ENCODE peak calls at places on chromosomes 1 and 21, in five cellular contexts. D is right atrium auricular region; Y is neural progenitor cell; I is heart left ventricle; L is CD8-positive, alpha-beta memory T cell. S is an unnamed sample.
A peak's percentile ranks its signal among the peaks of the same experiment; 100 is the strongest.

GRCh38 chr1:172932981-172933380 is 117.8 kb downstream of the TNFSF18 start:
- DNase-seq in D (no peak), L (no peak), Y (no peak), I (no peak), S (no peak)

GRCh38 chr1:8848663-8849386 is 29.7 kb downstream of the ENO1 start:
- DNase-seq in D (peak; percentile 91), Y (peak; percentile 96), I (peak; percentile 95), L (peak; percentile 56), S (peak; percentile 90)

GRCh38 chr1:209202826-209203439 is 380.6 kb upstream of the CAMK1G start:
- DNase-seq in I (no peak), Y (peak; percentile 66), L (no peak), D (no peak), S (no peak)

GRCh38 chr1:177490240-177490639 is 319.5 kb downstream of the BRINP2 start:
- DNase-seq in I (no peak), Y (no peak), L (no peak), D (no peak), S (no peak)

GRCh38 chr1:243495442-243496172 is 239.8 kb downstream of the SDCCAG8 start:
- DNase-seq in Y (no peak), I (peak; percentile 51), L (no peak), D (no peak), S (no peak)

GRCh38 chr1:29749546-29749945 is 513.2 kb downstream of the PTPRU start:
- DNase-seq in L (no peak), Y (no peak), I (no peak), D (no peak), S (no peak)

GRCh38 chr1:23452011-23452411 is 27.5 kb upstream of the TCEA3 start:
- DNase-seq in L (peak; percentile 70), D (no peak), I (no peak), Y (no peak), S (peak; percentile 91)

GRCh38 chr1:153791856-153792253 is 16.6 kb downstream of the SLC27A3 start:
- DNase-seq in L (no peak), I (no peak), Y (no peak), D (no peak), S (no peak)

GRCh38 chr1:18955442-18956188 is 861 bp downstream of the IFFO2 start:
- DNase-seq in Y (peak; percentile 74), I (peak; percentile 59), L (peak; percentile 55), D (no peak), S (no peak)

GRCh38 chr1:5740865-5741860 is 251.1 kb downstream of the NPHP4 start:
- DNase-seq in D (no peak), L (no peak), I (no peak), Y (no peak), S (no peak)

GRCh38 chr1:2143814-2144500 is 50.6 kb downstream of the FAAP20 start:
- DNase-seq in L (no peak), I (no peak), Y (no peak), D (no peak), S (no peak)

GRCh38 chr1:204448321-204448964 is 36.8 kb upstream of the PPP1R15B start:
- DNase-seq in I (no peak), L (no peak), D (no peak), Y (no peak), S (no peak)

GRCh38 chr1:15432327-15432726 is 5.9 kb upstream of the CTRC start:
- DNase-seq in I (no peak), Y (no peak), L (no peak), D (no peak), S (no peak)

GRCh38 chr1:46513536-46513935 is 23.9 kb downstream of the DMBX1 start:
- DNase-seq in Y (no peak), I (no peak), L (no peak), D (no peak), S (no peak)

GRCh38 chr1:202858306-202858705 is 30.6 kb downstream of the RABIF start:
- DNase-seq in I (peak; percentile 79), Y (no peak), L (no peak), D (peak; percentile 82), S (no peak)

GRCh38 chr1:212470059-212470458 is 37.3 kb downstream of the NENF start:
- DNase-seq in L (no peak), D (peak; percentile 96), Y (no peak), I (peak; percentile 70), S (peak; percentile 70)

GRCh38 chr21:32604484-32604883 is 7.7 kb downstream of the CFAP298 start:
- DNase-seq in D (no peak), L (no peak), I (no peak), Y (peak; percentile 47), S (no peak)

GRCh38 chr21:43361127-43361492 is 65.8 kb downstream of the SIK1 start:
- DNase-seq in L (no peak), Y (no peak), I (peak; percentile 65), D (no peak), S (no peak)
- H3K4me3 ChIP-seq in L (no peak overlapping the region), Y (no peak overlapping the region), I (peak overlapping the region; percentile 35), D (peak overlapping the region; percentile 39), S (no peak overlapping the region)

GRCh38 chr1:90502696-90503095 is 214.4 kb downstream of the BARHL2 start:
- DNase-seq in I (no peak), L (no peak), D (no peak), Y (peak; percentile 82), S (no peak)
- H3K4me3 ChIP-seq in I (no peak overlapping the region), L (no peak overlapping the region), D (no peak overlapping the region), Y (no peak overlapping the region), S (no peak overlapping the region)

GRCh38 chr1:3744646-3745045 is 7.6 kb upstream of the CCDC27 start:
- DNase-seq in Y (no peak), I (no peak), D (no peak), L (no peak), S (no peak)

GRCh38 chr1:3746784-3747521 is 5.3 kb upstream of the CCDC27 start:
- DNase-seq in L (peak; percentile 76), D (peak; percentile 88), I (peak; percentile 94), Y (peak; percentile 90), S (peak; percentile 93)

GRCh38 chr1:3745071-3745470 is 7.2 kb upstream of the CCDC27 start:
- DNase-seq in Y (no peak), L (no peak), I (no peak), D (no peak), S (no peak)

GRCh38 chr1:3746389-3746783 is 5.9 kb upstream of the CCDC27 start:
- DNase-seq in Y (peak; percentile 56), I (peak; percentile 57), D (no peak), L (no peak), S (no peak)

DNA sequence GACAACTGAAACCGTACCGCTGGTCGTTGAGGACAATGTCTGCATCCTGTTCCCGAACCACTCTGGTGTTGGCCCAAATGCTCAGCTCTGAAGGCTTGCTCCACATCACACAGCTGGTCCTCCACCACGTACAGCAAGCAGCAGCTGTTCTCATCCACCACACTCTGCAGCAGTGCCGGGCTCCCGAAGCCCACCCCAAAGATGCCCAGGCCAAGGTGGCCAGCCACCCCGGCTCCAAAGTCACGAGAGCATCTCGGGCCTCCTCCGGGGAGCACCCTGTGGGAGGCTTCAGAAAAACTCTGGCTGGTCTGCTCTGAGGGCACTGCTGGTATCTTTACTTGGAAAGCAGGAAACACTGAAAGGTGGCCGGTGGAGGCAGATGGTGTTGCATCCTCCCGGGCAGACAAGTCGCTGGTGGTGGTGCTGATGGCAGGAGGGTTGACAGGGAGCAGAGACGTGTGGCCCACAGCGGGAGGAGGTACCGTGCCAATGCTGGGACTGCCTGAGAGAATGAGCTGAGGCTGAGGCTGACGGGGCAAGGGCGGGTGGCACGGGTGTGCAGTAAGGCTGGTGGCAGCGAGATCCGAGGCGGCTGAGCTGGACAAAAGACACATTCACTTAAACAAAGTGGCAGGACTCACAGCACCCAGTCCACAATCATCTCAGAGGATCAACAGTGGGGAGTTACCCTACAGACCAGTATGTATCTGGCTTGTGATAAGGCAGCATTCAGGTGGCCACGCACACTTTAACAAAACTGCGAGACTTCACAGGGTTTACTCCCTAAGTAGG is 6.5 kb upstream of the CCDC27 start:
- DNase-seq in D (no peak), L (no peak), I (no peak), Y (no peak), S (no peak)
- H3K4me3 ChIP-seq in D (peak overlapping the region; percentile 86), L (peak overlapping the region; percentile 51), I (peak overlapping the region; percentile 74), Y (peak overlapping the region; percentile 75), S (no peak overlapping the region)

GRCh38 chr1:223707270-223708000 is 4.9 kb upstream of the CAPN2 start:
- DNase-seq in Y (no peak), I (peak; percentile 71), L (no peak), D (peak; percentile 93), S (peak; percentile 84)
- H3K4me3 ChIP-seq in Y (no peak overlapping the region), I (no peak overlapping the region), L (no peak overlapping the region), D (no peak overlapping the region), S (no peak overlapping the region)

DNA sequence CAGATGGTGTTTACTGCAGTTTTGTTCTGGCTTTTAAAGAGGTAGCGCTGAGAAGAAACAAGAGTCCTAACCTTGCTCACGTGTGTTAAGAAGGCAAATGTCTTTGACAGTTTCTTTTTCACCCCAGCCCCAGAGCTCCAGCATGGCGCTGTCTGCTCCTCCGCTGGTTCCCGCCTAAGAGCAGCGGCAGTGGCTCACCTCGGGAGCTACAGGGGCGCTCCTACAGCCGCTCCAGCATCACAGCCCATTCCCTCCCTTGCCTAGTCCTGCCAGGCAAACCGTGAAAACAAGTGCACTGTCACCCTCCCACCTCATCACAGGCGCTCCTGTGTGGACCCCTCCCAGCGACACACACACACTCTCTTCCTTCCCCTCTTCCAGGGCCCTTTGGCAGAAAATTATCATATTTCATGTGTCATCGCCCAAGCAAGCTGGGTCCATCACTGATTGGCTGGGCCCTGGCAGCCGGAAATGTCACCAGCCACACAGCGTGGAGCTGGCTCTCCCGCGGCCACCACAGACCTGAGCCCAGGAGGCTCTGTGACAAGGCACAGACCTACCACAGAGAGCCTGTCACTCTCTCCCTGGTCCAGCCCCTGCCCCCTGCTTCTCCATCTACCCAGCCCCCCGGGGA is 1.2 kb upstream of the HIVEP3 start:
- DNase-seq in D (peak; percentile 78), L (peak; percentile 81), I (peak; percentile 62), Y (peak; percentile 56), S (no peak)
- H3K4me3 ChIP-seq in D (peak overlapping the region; percentile 33), L (peak overlapping the region; percentile 72), I (peak overlapping the region; percentile 24), Y (peak overlapping the region; percentile 21), S (no peak overlapping the region)

GRCh38 chr1:207823531-207823879 is 71.7 kb downstream of the CD46 start:
- DNase-seq in Y (no peak), L (no peak), I (no peak), D (no peak), S (no peak)

GRCh38 chr1:207825296-207825695 is 73.4 kb downstream of the CD46 start:
- DNase-seq in D (no peak), I (no peak), L (no peak), Y (no peak), S (no peak)

GRCh38 chr1:207822602-207823451 is 71.0 kb downstream of the CD46 start:
- DNase-seq in I (peak; percentile 94), L (peak; percentile 55), D (peak; percentile 98), Y (peak; percentile 42), S (peak; percentile 92)

GRCh38 chr1:207824691-207825090 is 72.8 kb downstream of the CD46 start:
- DNase-seq in L (no peak), I (no peak), Y (no peak), D (no peak), S (no peak)

DNA sequence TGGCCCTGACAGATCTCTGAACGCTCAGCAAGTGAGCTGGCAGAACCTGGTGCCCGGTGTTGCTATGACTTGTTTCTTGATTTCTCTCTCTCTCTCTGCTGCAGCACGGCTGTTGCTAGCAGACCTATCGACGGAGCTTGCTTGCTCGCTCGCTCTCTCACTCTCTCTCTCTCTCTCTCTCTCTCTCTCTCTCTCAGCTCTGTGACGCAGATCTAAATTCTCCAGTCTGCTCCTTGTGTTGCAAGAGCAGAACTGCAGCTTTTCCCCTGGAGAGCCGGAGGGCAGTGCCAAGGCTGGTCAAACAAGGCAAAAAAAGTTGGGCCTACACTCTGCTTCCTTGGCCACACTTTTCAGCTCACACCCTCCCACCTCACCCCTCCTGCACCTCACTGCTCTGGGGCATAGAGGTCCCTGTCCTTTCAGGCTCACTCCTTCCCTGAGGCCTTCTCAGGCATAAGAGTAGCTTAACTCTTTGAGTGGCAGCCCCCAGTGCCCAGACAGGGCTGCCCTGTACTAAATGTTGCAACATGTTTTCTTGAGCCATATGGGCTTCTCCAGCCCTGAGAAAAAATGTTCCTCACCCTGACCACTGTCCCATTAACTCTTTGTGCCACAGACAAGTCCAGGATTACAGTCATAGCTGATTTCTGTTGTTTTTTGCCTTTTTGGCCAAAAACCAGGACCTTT is 72.2 kb downstream of the CD46 start:
- DNase-seq in I (peak; percentile 88), Y (peak; percentile 78), L (peak; percentile 71), D (peak; percentile 93), S (peak; percentile 85)
- H3K4me3 ChIP-seq in I (peak overlapping the region; percentile 82), Y (no peak overlapping the region), L (peak overlapping the region; percentile 59), D (peak overlapping the region; percentile 71), S (peak overlapping the region; percentile 76)